ENCODE peak calls at places on chromosomes 2 and 18, in seven cellular contexts. O is body of pancreas, W is tibial nerve, I is K562, T is GM23338, C is left ventricle myocardium inferior, Y is AG10803. H is an unnamed sample.

GRCh38 chr2:132593171-132593570 is 76.8 kb downstream of the LYPD1 start:
- DNase-seq in C (no peak), O (no peak), Y (no peak), T (no peak), I (no peak), W (no peak), H (no peak)

GRCh38 chr2:121321476-121321875 is 36.5 kb upstream of the TFCP2L1 start:
- DNase-seq in Y (no peak), O (no peak), C (no peak), W (no peak), T (no peak), I (no peak), H (no peak)

GRCh38 chr2:119240311-119241204 is 16.9 kb downstream of the STEAP3 start:
- DNase-seq in I (peak; percentile 36), Y (peak; percentile 75), W (no peak), T (peak; percentile 45), C (peak; percentile 64), O (peak; percentile 84), H (peak; percentile 60)

GRCh38 chr2:100422320-100422719 is 4.9 kb upstream of the CHST10 start:
- DNase-seq in C (no peak), W (no peak), O (peak; percentile 25), I (peak; percentile 64), T (peak; percentile 78), Y (peak; percentile 29), H (peak; percentile 44)

GRCh38 chr2:30147715-30148611 is 1.2 kb downstream of the YPEL5 start:
- DNase-seq in W (peak; percentile 75), T (peak; percentile 80), C (peak; percentile 84), O (peak; percentile 78), Y (peak; percentile 61), I (peak; percentile 93), H (peak; percentile 34)

GRCh38 chr2:54928719-54929118 is 121.5 kb downstream of the RTN4 start:
- DNase-seq in O (no peak), T (no peak), I (no peak), C (no peak), W (no peak), Y (no peak), H (no peak)

GRCh38 chr2:53317863-53318262 is 449.7 kb upstream of the CHAC2 start:
- DNase-seq in Y (no peak), I (no peak), T (no peak), W (no peak), O (no peak), C (no peak), H (peak; percentile 5)

GRCh38 chr2:238281826-238282480 is 6.5 kb downstream of the PER2 start:
- DNase-seq in W (no peak), Y (no peak), T (no peak), I (no peak), O (no peak), C (no peak), H (no peak)

GRCh38 chr2:205245652-205246051 is 436.6 kb upstream of the NRP2 start:
- DNase-seq in C (no peak), T (no peak), I (no peak), O (no peak), Y (peak; percentile 75), W (no peak), H (peak; percentile 65)

GRCh38 chr18:60984496-60984895 is 348.7 kb upstream of the CDH20 start:
- DNase-seq in T (no peak), W (no peak), Y (peak; percentile 66), C (no peak), I (no peak), O (no peak), H (peak; percentile 85)

GRCh38 chr2:36461039-36461681 is 105.6 kb downstream of the CRIM1 start:
- DNase-seq in O (no peak), C (no peak), I (no peak), Y (peak; percentile 89), T (peak; percentile 82), W (no peak), H (peak; percentile 92)

GRCh38 chr2:71935291-71935848 is 212.3 kb downstream of the CYP26B1 start:
- DNase-seq in C (peak; percentile 71), I (peak; percentile 3), W (peak; percentile 51), T (no peak), O (peak; percentile 18), Y (peak; percentile 96), H (peak; percentile 92)

GRCh38 chr2:241545113-241545512 is 13.4 kb upstream of the BOK start:
- DNase-seq in T (no peak), Y (peak; percentile 74), W (no peak), O (no peak), I (no peak), C (no peak), H (peak; percentile 14)

GRCh38 chr2:119216994-119217393 is 6.6 kb upstream of the STEAP3 start:
- DNase-seq in Y (no peak), O (peak; percentile 92), I (no peak), C (no peak), W (no peak), T (no peak), H (no peak)

GRCh38 chr2:70132244-70133126 is 45.2 kb downstream of the PCBP1 start:
- DNase-seq in C (peak; percentile 52), I (no peak), Y (peak; percentile 63), W (peak; percentile 74), O (peak; percentile 55), T (no peak), H (peak; percentile 76)

GRCh38 chr2:43210467-43211303 is 15.7 kb downstream of the ZFP36L2 start:
- DNase-seq in C (peak; percentile 61), O (peak; percentile 62), W (peak; percentile 65), I (peak; percentile 59), Y (peak; percentile 96), T (no peak), H (peak; percentile 82)

GRCh38 chr2:239177908-239178307 is 222.9 kb downstream of the HDAC4 start:
- DNase-seq in T (no peak), W (no peak), I (no peak), Y (no peak), C (peak; percentile 8), O (no peak), H (no peak)

GRCh38 chr2:30230479-30230854 is 867 bp upstream of the LBH start:
- DNase-seq in I (peak; percentile 43), W (no peak), Y (no peak), O (no peak), T (peak; percentile 47), C (peak; percentile 48), H (no peak)

DNA sequence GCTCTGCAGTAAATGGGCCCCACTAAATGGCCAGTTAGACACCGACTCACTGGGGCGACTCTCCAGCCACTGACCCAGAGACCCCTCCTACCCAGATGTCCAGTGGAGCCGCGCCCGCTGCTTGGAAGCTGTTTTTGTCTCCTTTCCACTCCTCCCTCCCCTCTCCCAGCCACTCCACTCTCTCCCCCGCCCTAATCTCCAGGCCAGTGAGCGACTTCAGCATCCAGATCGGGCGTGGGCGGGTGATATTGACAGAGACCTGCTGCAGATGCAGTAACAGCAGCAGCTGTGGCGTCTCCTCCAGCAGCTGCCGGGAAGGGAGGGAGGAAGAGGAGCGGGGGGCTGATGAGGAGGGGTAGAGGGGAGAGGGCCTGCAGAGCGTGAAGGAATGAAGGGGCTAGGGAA is at the start of gene SCN7A:
- DNase-seq in W (peak; percentile 64), Y (peak; percentile 2), O (peak; percentile 44), T (peak; percentile 75), I (peak; percentile 49), C (peak; percentile 92), H (peak; percentile 52)
- H3K4me3 ChIP-seq in W (peak within 1 kb of the TSS; percentile 41), Y (no peak within 1 kb of the TSS), O (no peak within 1 kb of the TSS), T (peak within 1 kb of the TSS; percentile 84), I (no peak within 1 kb of the TSS), C (peak within 1 kb of the TSS; percentile 70), H (peak within 1 kb of the TSS; percentile 34)

DNA sequence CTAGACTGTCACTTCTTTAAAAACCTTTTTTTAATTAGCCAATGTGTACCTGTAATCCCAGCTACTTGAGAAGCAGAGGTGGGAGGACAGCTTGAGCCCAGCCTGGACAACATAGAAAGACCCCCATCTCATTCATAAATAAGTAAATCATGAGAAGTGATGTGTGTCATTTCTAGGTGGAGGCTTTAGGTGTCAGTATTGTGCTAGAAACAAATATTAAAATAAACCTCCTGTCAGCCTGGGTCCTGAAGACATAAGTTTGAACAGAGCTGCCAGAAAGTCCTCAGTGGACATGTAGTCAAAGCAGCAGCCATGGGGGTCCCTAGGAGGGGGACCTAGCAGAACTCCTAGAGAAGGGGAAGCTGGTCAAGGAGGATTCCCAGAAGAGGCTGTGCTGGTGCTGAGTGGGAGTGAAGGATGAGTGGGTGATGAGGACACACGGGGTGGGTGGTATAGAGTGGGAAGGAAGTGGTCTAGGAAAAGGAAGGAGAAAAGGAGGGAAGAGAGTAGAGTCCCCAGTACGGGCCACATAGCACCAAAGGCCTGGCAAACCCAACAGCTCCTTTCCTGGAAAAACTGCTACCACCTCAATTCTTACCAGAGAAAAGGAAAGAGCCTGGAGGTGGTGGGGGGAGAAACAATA is 316.6 kb upstream of the NCKAP5 start:
- DNase-seq in I (no peak), Y (peak; percentile 34), C (no peak), T (peak; percentile 11), O (no peak), W (no peak), H (peak; percentile 11)
- TF ChIP-seq CTCF in I (peak; percentile 18), Y (peak; percentile 44), C (peak; percentile 54), T (peak; percentile 41), O (no peak), W (peak; percentile 19), H (no peak)

GRCh38 chr2:142869461-142870106 is 7.9 kb upstream of the KYNU start:
- DNase-seq in I (no peak), O (no peak), Y (no peak), W (no peak), C (no peak), T (no peak), H (no peak)

GRCh38 chr2:142872900-142873724 is 4.4 kb upstream of the KYNU start:
- DNase-seq in C (no peak), O (no peak), Y (peak; percentile 69), T (no peak), W (no peak), I (no peak), H (peak; percentile 97)

GRCh38 chr2:142871396-142871795 is 6.1 kb upstream of the KYNU start:
- DNase-seq in O (no peak), I (no peak), T (no peak), Y (no peak), C (no peak), W (no peak), H (no peak)

GRCh38 chr2:142868281-142868762 is 9.1 kb upstream of the KYNU start:
- DNase-seq in O (peak; percentile 51), I (no peak), Y (peak; percentile 33), C (peak; percentile 57), W (peak; percentile 52), T (no peak), H (no peak)

GRCh38 chr2:142870516-142870915 is 6.9 kb upstream of the KYNU start:
- DNase-seq in W (no peak), I (no peak), C (no peak), O (no peak), T (no peak), Y (no peak), H (peak; percentile 26)
- H3K4me3 ChIP-seq in W (no peak overlapping the region), I (no peak overlapping the region), C (no peak overlapping the region), O (no peak overlapping the region), T (no peak overlapping the region), Y (no peak overlapping the region), H (no peak overlapping the region)

DNA sequence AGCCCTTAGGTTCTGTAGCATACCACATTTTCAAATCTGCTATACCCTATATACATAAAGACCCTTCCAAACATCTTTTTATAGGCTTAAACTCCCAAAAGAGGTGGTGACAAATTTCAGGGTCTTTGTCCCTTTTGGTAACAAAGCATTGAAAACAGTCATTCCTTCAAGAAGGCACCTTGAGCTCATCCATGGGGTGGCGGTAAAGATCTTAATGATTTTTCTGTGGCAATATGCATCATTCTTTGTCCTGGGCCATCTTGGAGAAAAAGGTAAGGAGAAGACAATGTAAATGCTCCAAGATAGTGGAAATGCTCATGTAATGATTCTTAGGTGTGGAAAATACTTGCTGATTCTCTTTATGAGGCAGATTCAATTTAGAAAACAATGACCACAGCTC is 890.5 kb downstream of the CNTNAP5 start:
- DNase-seq in O (no peak), I (no peak), T (peak; percentile 37), Y (no peak), C (no peak), W (no peak), H (no peak)
- TF ChIP-seq CTCF in O (no peak), I (no peak), T (peak; percentile 62), Y (no peak), C (no peak), W (no peak), H (no peak)

GRCh38 chr2:78427170-78427569 is 598.3 kb upstream of the REG3G start:
- DNase-seq in I (no peak), T (no peak), W (no peak), Y (no peak), O (no peak), C (no peak), H (no peak)
- H3K4me3 ChIP-seq in I (no peak overlapping the region), T (no peak overlapping the region), W (no peak overlapping the region), Y (no peak overlapping the region), O (no peak overlapping the region), C (no peak overlapping the region), H (no peak overlapping the region)